ENCODE peak calls at places on chromosomes 12 and 14, in nine cellular contexts. Q is SHP77 treated with DMSO at 0.1 percent for 48 hours; X is NCI-H2171 treated with DMSO at 0.1 percent for 48 hours; G is ELF-1; D is mucosa of descending colon; N is HCEC 1CT; S is NCI-H2081; P is activated CD4-positive, alpha-beta T cell treated with anti-CD3 and anti-CD28 coated beads, Interleukin-2, amount 10 ng/mL, durations not matched to agents 7 days and 5 days; E is stimulated activated CD4-positive, alpha-beta T cell treated with anti-CD3 and anti-CD28 coated beads, TNF-alpha, amount 100 ng/mL, for 4 hours. U is an unnamed sample.

GRCh38 chr12:55400229-55400628 is at the start of gene OR6C65:
- DNase-seq in X (no peak), N (no peak), G (no peak), E (no peak), P (no peak), S (no peak), D (no peak), Q (no peak), U (no peak)

GRCh38 chr14:34498684-34499412 is 36.8 kb upstream of the SPTSSA start:
- DNase-seq in D (no peak), S (peak), G (peak), N (peak), P (peak), X (peak), Q (peak), E (no peak), U (no peak)

GRCh38 chr14:43687866-43688265 is 819.2 kb downstream of the FSCB start:
- DNase-seq in P (no peak), S (no peak), D (no peak), Q (no peak), X (no peak), E (no peak), N (peak), G (no peak), U (no peak)

GRCh38 chr12:42609605-42610004 is 20.1 kb upstream of the PRICKLE1 start:
- DNase-seq in S (no peak), N (no peak), Q (no peak), G (no peak), E (no peak), D (no peak), P (no peak), X (no peak), U (no peak)

GRCh38 chr12:29961231-29961630 is 177.5 kb upstream of the TMTC1 start:
- DNase-seq in X (no peak), S (no peak), P (no peak), Q (no peak), N (peak), E (no peak), G (no peak), D (no peak), U (no peak)

GRCh38 chr14:76413106-76413961 is 37.4 kb downstream of the ESRRB start:
- DNase-seq in N (no peak), D (peak), E (no peak), S (no peak), P (no peak), Q (no peak), G (no peak), X (no peak), U (no peak)

GRCh38 chr12:110995016-110995415 is 74.6 kb upstream of the MYL2 start:
- DNase-seq in G (no peak), N (no peak), P (no peak), D (no peak), X (no peak), S (no peak), Q (no peak), E (no peak), U (no peak)

GRCh38 chr14:69073925-69074324 is 79.0 kb downstream of the DCAF5 start:
- DNase-seq in S (no peak), D (no peak), G (no peak), P (no peak), N (no peak), X (no peak), Q (no peak), E (no peak), U (no peak)

GRCh38 chr14:24172261-24172860 is 481 bp downstream of the REC8 start:
- DNase-seq in D (no peak), P (no peak), Q (no peak), G (peak), S (no peak), N (no peak), E (no peak), X (peak), U (no peak)

GRCh38 chr14:105999361-106000028 is 473.1 kb downstream of the TMEM121 start:
- DNase-seq in N (no peak), E (no peak), S (peak), G (peak), Q (no peak), P (peak), X (peak), D (peak), U (peak)

GRCh38 chr14:57657487-57657886 is 163.8 kb upstream of the CCDC198 start:
- DNase-seq in G (no peak), Q (no peak), N (peak), X (no peak), E (no peak), S (no peak), P (no peak), D (no peak), U (no peak)

GRCh38 chr14:84298738-84299137 is 1231.2 kb upstream of the FLRT2 start:
- DNase-seq in N (no peak), S (no peak), G (no peak), P (no peak), D (no peak), E (no peak), Q (no peak), X (no peak), U (no peak)

U was measured in activated naive CD8-positive, alpha-beta T cell treated with anti-CD3 and anti-CD28 coated beads, Interleukin-2, amount 50 U/mL, for 16 hours.